ENCODE peak calls at places on chromosome 12, in seven cellular contexts. V, K, H, Y, B, Q and F are unnamed samples.

GRCh38 chr12:109387425-109388166 is 39.9 kb downstream of the MYO1H start:
- DNase-seq in V (peak), K (no peak), H (peak), Y (peak), B (no peak), Q (peak), F (no peak)

GRCh38 chr12:54383041-54383609 is 1.4 kb downstream of the ZNF385A start:
- DNase-seq in V (peak), K (no peak), H (no peak), Y (no peak), B (no peak), Q (peak), F (peak)

GRCh38 chr12:106345739-106346138 is 11.8 kb upstream of the POLR3B start:
- DNase-seq in V (peak), K (no peak), H (no peak), Y (peak), B (no peak), Q (peak), F (no peak)

GRCh38 chr12:107761502-107761904 is 566 bp upstream of the PRDM4 start:
- DNase-seq in V (no peak), K (no peak), H (no peak), Y (no peak), B (no peak), Q (no peak), F (no peak)

GRCh38 chr12:109621271-109621671 is 47.7 kb downstream of the MVK start:
- DNase-seq in V (no peak), K (no peak), H (no peak), Y (no peak), B (no peak), Q (peak), F (peak)

GRCh38 chr12:79452906-79453305 is 237.9 kb downstream of the PAWR start:
- DNase-seq in V (no peak), K (no peak), H (no peak), Y (no peak), B (no peak), Q (peak), F (no peak)

GRCh38 chr12:47551426-47551851 is 154.4 kb downstream of the RPAP3 start:
- DNase-seq in V (peak), K (no peak), H (no peak), Y (no peak), B (no peak), Q (peak), F (peak)

GRCh38 chr12:26134540-26134939 is 9.7 kb upstream of the BHLHE41 start:
- DNase-seq in V (no peak), K (no peak), H (no peak), Y (no peak), B (no peak), Q (no peak), F (no peak)

GRCh38 chr12:114192549-114192948 is 213.4 kb downstream of the TBX5 start:
- DNase-seq in V (no peak), K (no peak), H (no peak), Y (no peak), B (no peak), Q (no peak), F (no peak)

GRCh38 chr12:62785941-62786559 is 148.9 kb downstream of the PPM1H start:
- DNase-seq in V (peak), K (no peak), H (no peak), Y (peak), B (no peak), Q (peak), F (peak)

GRCh38 chr12:39392154-39392925 is 50.6 kb downstream of the KIF21A start:
- DNase-seq in V (no peak), K (no peak), H (no peak), Y (no peak), B (no peak), Q (no peak), F (no peak)

GRCh38 chr12:84644936-84645335 is 267.7 kb downstream of the SLC6A15 start:
- DNase-seq in V (no peak), K (no peak), H (no peak), Y (no peak), B (no peak), Q (no peak), F (no peak)

GRCh38 chr12:123401753-123402683 is 18.1 kb downstream of the KMT5A start:
- DNase-seq in V (no peak), K (peak), H (no peak), Y (no peak), B (no peak), Q (no peak), F (no peak)

GRCh38 chr12:94614288-94614721 is 36.1 kb downstream of the TMCC3 start:
- DNase-seq in V (no peak), K (no peak), H (no peak), Y (no peak), B (no peak), Q (no peak), F (no peak)

GRCh38 chr12:60415361-60415760 is 819.5 kb downstream of the SLC16A7 start:
- DNase-seq in V (peak), K (no peak), H (no peak), Y (no peak), B (no peak), Q (peak), F (no peak)

GRCh38 chr12:67433393-67434175 is 164.4 kb downstream of the CAND1 start:
- DNase-seq in V (peak), K (no peak), H (no peak), Y (no peak), B (no peak), Q (peak), F (no peak)

GRCh38 chr12:480831-481230 is 21.1 kb downstream of the B4GALNT3 start:
- DNase-seq in V (peak), K (peak), H (no peak), Y (no peak), B (no peak), Q (peak), F (no peak)

GRCh38 chr12:13223176-13223806 is 26.8 kb downstream of the EMP1 start:
- DNase-seq in V (peak), K (no peak), H (no peak), Y (peak), B (no peak), Q (peak), F (peak)

GRCh38 chr12:76863811-76864210 is 15.0 kb downstream of the CSRP2 start:
- DNase-seq in V (peak), K (no peak), H (no peak), Y (no peak), B (no peak), Q (peak), F (no peak)

GRCh38 chr12:76866726-76867125 is 12.1 kb downstream of the CSRP2 start:
- DNase-seq in V (peak), K (no peak), H (no peak), Y (no peak), B (no peak), Q (peak), F (no peak)

GRCh38 chr12:76864791-76865400 is 13.9 kb downstream of the CSRP2 start:
- DNase-seq in V (peak), K (no peak), H (peak), Y (no peak), B (no peak), Q (no peak), F (no peak)

GRCh38 chr12:76863005-76863670 is 15.7 kb downstream of the CSRP2 start:
- DNase-seq in V (peak), K (no peak), H (no peak), Y (no peak), B (no peak), Q (peak), F (peak)

DNA sequence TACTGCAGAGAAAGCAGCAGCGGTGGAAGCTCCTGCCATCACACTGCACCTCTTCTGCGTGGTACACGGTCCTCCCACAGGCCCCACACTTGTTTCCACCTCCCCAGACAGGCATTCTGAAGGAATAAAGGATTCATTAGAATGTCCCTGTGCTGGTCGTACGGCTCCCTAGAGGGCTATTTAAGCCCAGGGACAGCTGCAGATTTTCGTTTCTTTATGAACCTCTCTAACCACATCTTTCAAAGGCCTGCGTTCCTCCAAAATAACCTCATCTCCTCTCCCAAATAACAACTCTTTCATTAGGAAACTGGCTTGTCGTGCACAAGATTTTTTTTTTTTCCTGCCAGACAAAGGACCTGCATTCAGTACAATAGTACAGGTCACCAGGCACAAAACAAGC is 12.7 kb downstream of the CSRP2 start:
- DNase-seq in V (no peak), K (no peak), H (no peak), Y (no peak), B (no peak), Q (no peak), F (no peak)
- H3K4me3 ChIP-seq in V (no peak), K (no peak), H (no peak), Y (no peak), B (no peak), Q (no peak), F (peak)

GRCh38 chr12:104998423-104999346 is 12.6 kb downstream of the NOPCHAP1 start:
- DNase-seq in V (no peak), K (no peak), H (peak), Y (no peak), B (no peak), Q (no peak), F (no peak)
- TF ChIP-seq CTCF in V (no peak), K (no peak), H (no peak), Y (no peak), B (no peak), Q (no peak), F (no peak)

GRCh38 chr12:75944905-75945412 is 86.6 kb downstream of the PHLDA1 start:
- DNase-seq in V (no peak), K (no peak), H (no peak), Y (no peak), B (no peak), Q (no peak), F (no peak)
- H3K4me3 ChIP-seq in V (no peak), K (no peak), H (peak), Y (no peak), B (no peak), Q (no peak), F (no peak)

GRCh38 chr12:69639400-69640016 is 28.8 kb upstream of the LRRC10 start:
- DNase-seq in V (peak), K (no peak), H (peak), Y (peak), B (peak), Q (peak), F (peak)
- TF ChIP-seq CTCF in V (peak), K (peak), H (peak), Y (peak), B (peak), Q (peak), F (peak)

DNA sequence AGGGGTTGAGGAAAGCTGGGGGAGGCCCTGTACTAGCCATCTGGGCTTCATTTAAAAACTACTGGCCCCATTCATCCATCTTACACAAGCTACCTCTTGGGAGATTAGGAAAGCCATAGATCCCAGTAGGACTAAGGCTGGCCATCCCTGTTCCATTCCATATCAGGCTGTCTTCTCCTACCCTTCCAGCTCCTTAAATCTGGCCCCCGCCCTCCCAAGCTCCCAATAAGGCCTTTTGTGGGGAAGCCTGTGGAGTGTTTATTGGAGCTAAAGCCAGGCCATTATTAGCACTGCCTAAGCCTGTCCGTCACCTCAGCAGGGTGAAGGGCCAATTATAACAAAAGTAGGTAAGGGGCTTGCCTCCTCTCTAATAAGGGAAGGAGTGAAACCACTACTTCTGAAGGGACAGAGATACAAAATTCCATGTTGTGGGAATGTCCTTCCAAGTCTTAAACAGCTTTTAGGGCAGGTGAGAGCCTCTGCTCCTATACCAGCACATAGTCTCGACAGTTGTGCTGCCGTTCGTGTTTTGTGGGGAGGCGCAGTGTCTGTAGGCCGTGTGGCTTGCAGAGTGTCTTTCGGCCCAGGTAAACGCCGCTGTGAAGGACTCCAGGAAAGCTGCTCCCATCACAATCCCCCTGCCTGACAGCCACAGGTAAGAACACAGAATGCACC is 3.7 kb downstream of the MYL6 start:
- DNase-seq in V (no peak), K (no peak), H (no peak), Y (no peak), B (no peak), Q (no peak), F (no peak)
- H3K4me3 ChIP-seq in V (no peak), K (no peak), H (no peak), Y (no peak), B (no peak), Q (no peak), F (no peak)

DNA sequence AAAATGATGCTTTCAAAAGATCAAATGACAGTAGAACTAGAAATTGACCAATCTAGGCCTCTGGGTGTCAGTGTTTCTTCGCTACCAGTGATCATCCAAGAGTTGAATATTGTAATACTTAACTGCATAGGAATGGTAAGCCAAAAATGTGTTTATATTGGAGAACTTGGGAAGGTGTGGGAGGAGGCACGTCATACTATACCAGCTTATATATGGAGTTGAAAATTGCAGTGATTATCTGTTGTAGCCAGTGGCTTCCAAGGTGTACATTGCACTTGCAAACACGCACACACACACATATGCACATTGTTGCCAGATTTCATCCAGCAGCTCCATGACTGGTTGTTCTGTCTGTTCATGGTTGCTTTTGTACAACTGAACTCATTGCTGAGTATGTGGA is 36.1 kb downstream of the EID3 start:
- DNase-seq in V (peak), K (no peak), H (no peak), Y (no peak), B (no peak), Q (peak), F (no peak)
- TF ChIP-seq CTCF in V (peak), K (peak), H (no peak), Y (no peak), B (no peak), Q (peak), F (no peak)

GRCh38 chr12:6963741-6964446 is 6.6 kb downstream of the PHB2 start:
- DNase-seq in V (no peak), K (no peak), H (peak), Y (no peak), B (no peak), Q (no peak), F (no peak)
- H3K4me3 ChIP-seq in V (no peak), K (no peak), H (no peak), Y (no peak), B (peak), Q (no peak), F (no peak)

DNA sequence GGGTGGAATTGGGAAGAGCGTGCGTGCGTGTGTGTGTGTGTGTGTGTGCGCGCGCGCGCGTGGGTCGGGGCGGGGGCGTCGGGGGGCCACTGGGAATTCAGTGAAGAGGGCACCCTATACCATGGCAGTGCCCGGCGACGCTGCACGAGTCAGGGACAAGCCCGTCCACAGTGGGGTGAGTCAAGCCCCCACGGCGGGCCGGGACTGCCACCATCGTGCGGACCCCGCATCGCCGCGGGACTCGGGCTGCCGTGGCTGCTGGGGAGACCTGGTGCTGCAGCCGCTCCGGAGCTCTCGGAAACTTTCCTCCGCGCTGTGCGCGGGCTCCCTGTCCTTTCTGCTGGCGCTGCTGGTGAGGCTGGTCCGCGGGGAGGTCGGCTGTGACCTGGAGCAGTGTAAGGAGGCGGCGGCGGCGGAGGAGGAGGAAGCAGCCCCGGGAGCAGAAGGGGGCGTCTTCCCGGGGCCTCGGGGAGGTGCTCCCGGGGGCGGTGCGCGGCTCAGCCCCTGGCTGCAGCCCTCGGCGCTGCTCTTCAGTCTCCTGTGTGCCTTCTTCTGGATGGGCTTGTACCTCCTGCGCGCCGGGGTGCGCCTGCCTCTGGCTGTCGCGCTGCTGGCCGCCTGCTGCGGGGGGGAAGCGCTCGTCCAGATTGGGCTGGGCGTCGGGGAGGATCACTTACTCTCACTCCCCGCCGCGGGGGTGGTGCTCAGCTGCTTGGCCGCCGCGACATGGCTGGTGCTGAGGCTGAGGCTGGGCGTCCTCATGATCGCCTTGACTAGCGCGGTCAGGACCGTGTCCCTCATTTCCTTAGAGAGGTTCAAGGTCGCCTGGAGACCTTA is 1.0 kb downstream of the PDE3A start:
- DNase-seq in V (peak), K (peak), H (no peak), Y (peak), B (no peak), Q (peak), F (no peak)
- TF ChIP-seq CTCF in V (no peak), K (no peak), H (no peak), Y (no peak), B (no peak), Q (no peak), F (peak)

GRCh38 chr12:122106891-122107660 is 28.5 kb downstream of the MLXIP start:
- DNase-seq in V (peak), K (peak), H (no peak), Y (no peak), B (no peak), Q (peak), F (no peak)
- H3K4me3 ChIP-seq in V (no peak), K (no peak), H (no peak), Y (no peak), B (no peak), Q (no peak), F (no peak)

GRCh38 chr12:29086325-29087271 is 62.5 kb upstream of the FAR2 start:
- DNase-seq in V (no peak), K (no peak), H (no peak), Y (no peak), B (no peak), Q (no peak), F (no peak)

GRCh38 chr12:29088611-29089219 is 60.4 kb upstream of the FAR2 start:
- DNase-seq in V (peak), K (no peak), H (peak), Y (peak), B (no peak), Q (peak), F (no peak)
- TF ChIP-seq CTCF in V (peak), K (peak), H (peak), Y (peak), B (peak), Q (peak), F (no peak)